ENCODE peak calls at places on chromosome 13, in six cellular contexts. V is IMR-90, L is H1, D is neuronal stem cell, P is mesenchymal stem cell, S is trophoblast cell. M is an unnamed sample.

GRCh38 chr13:29948246-29948645 is 97.8 kb upstream of the UBL3 start:
- DNase-seq in V (peak; percentile 87), L (no peak), D (no peak), P (peak; percentile 53), S (no peak), M (no peak)

GRCh38 chr13:41401371-41401770 is 56.0 kb upstream of the RGCC start:
- DNase-seq in V (no peak), L (no peak), D (no peak), P (no peak), S (no peak), M (peak; percentile 65)

GRCh38 chr13:113367020-113367560 is 3.2 kb upstream of the GRTP1 start:
- DNase-seq in V (no peak), L (no peak), D (no peak), P (no peak), S (no peak), M (no peak)

GRCh38 chr13:44249439-44249838 is 124.2 kb upstream of the SERP2 start:
- DNase-seq in V (peak; percentile 77), L (no peak), D (no peak), P (peak; percentile 70), S (peak; percentile 14), M (no peak)

GRCh38 chr13:65932587-65933239 is 1297.4 kb downstream of the PCDH9 start:
- DNase-seq in V (peak; percentile 7), L (no peak), D (no peak), P (peak; percentile 11), S (peak; percentile 22), M (no peak)

GRCh38 chr13:40518481-40518882 is 148.0 kb downstream of the FOXO1 start:
- DNase-seq in V (no peak), L (no peak), D (no peak), P (no peak), S (peak; percentile 11), M (no peak)

GRCh38 chr13:89115307-89115706 is 1444.1 kb downstream of the SLITRK5 start:
- DNase-seq in V (no peak), L (no peak), D (no peak), P (no peak), S (peak; percentile 4), M (no peak)

GRCh38 chr13:113566227-113566561 is 18.4 kb upstream of the TFDP1 start:
- DNase-seq in V (no peak), L (no peak), D (no peak), P (no peak), S (no peak), M (no peak)

GRCh38 chr13:47092202-47092601 is 195.3 kb upstream of the HTR2A start:
- DNase-seq in V (no peak), L (no peak), D (no peak), P (peak; percentile 35), S (no peak), M (no peak)

GRCh38 chr13:111344471-111345191 is 24.2 kb downstream of the TEX29 start:
- DNase-seq in V (peak; percentile 92), L (peak; percentile 84), D (peak; percentile 71), P (peak; percentile 66), S (peak; percentile 50), M (peak; percentile 95)

GRCh38 chr13:41150058-41150457 is 17.5 kb upstream of the KBTBD6 start:
- DNase-seq in V (no peak), L (no peak), D (no peak), P (no peak), S (peak; percentile 38), M (no peak)

GRCh38 chr13:93744033-93744432 is 517.4 kb downstream of the GPC6 start:
- DNase-seq in V (no peak), L (no peak), D (no peak), P (no peak), S (no peak), M (no peak)

GRCh38 chr13:108214511-108215383 is 589 bp downstream of the LIG4 start:
- DNase-seq in V (no peak), L (no peak), D (no peak), P (peak; percentile 18), S (peak; percentile 26), M (peak; percentile 50)

GRCh38 chr13:31023126-31023525 is 90.7 kb downstream of the TEX26 start:
- DNase-seq in V (no peak), L (no peak), D (no peak), P (no peak), S (no peak), M (no peak)

GRCh38 chr13:30464496-30465351 is 1.0 kb downstream of the HMGB1 start:
- DNase-seq in V (peak; percentile 70), L (no peak), D (peak; percentile 72), P (peak; percentile 84), S (peak; percentile 77), M (peak; percentile 63)

GRCh38 chr13:92967923-92968322 is 258.7 kb upstream of the GPC6 start:
- DNase-seq in V (peak; percentile 16), L (no peak), D (no peak), P (no peak), S (no peak), M (no peak)

GRCh38 chr13:43664700-43665191 is 122.0 kb downstream of the ENOX1 start:
- DNase-seq in V (peak; percentile 74), L (no peak), D (no peak), P (peak; percentile 69), S (peak; percentile 75), M (no peak)

GRCh38 chr13:72383646-72384045 is 343.8 kb downstream of the MZT1 start:
- DNase-seq in V (no peak), L (no peak), D (no peak), P (peak; percentile 1), S (no peak), M (no peak)

GRCh38 chr13:44117351-44117750 is 237.6 kb downstream of the LACC1 start:
- DNase-seq in V (peak; percentile 48), L (no peak), D (no peak), P (peak; percentile 68), S (no peak), M (no peak)

DNA sequence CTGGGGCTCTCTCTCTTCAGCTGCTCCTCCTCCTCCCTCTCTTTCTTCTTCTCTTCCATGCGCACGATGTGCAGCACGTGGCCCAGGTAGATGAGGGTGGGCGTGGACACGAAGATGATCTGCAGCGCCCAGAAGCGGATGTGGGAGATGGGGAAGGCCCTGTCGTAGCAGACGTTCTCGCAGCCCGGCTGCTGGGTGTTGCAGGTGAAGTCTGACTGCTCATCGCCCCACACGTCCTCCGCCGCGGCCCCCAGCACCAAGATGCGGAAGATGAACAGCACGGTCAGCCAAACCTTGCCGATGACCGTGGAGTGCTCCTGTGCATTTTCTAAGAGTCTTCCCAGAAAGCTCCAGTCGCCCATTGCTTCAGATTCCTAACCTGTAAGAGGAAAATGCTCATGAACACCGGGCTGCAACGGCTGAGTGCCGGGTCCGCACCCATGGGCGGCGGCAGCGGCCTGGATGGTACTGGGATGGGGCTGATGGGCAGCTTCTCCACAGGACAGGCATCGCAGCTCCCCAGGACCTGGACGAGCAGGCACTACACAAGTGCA is 17.8 kb downstream of the GJA3 start:
- DNase-seq in V (no peak), L (no peak), D (no peak), P (no peak), S (no peak), M (no peak)
- H3K18ac ChIP-seq in V (no peak overlapping the region), L (no peak overlapping the region), D (no peak overlapping the region), P (no peak overlapping the region), S (no peak overlapping the region), M (no peak overlapping the region)

GRCh38 chr13:51005566-51005965 is 96.0 kb downstream of the RNASEH2B start:
- DNase-seq in V (no peak), L (no peak), D (no peak), P (no peak), S (no peak), M (no peak)

GRCh38 chr13:51002736-51003135 is 93.1 kb downstream of the RNASEH2B start:
- DNase-seq in V (no peak), L (no peak), D (no peak), P (peak; percentile 52), S (no peak), M (no peak)

GRCh38 chr13:51004918-51005460 is 95.4 kb downstream of the RNASEH2B start:
- DNase-seq in V (no peak), L (no peak), D (no peak), P (no peak), S (no peak), M (peak; percentile 28)

GRCh38 chr13:51004111-51004865 is 94.7 kb downstream of the RNASEH2B start:
- DNase-seq in V (no peak), L (no peak), D (no peak), P (no peak), S (no peak), M (peak; percentile 20)

DNA sequence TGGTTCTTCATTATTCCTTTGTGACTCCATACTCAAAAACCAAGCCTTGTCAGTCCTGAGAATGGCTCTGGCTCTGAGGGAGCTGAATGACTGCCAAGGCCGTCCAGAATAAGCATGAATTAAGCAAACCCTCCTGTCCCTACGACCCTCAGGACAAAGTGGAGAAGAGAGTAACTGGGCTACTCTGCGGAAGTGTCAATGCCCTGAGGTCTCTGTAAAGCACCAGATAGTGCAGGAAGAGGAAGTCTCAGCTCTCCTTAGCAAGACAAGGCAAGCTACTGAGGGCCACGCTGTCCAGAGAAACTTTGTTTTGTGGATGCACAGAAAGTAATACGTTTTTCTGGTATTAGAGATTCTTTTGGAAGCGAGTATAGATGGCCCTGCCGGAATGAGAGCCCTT is 94.1 kb downstream of the RNASEH2B start:
- DNase-seq in V (no peak), L (no peak), D (no peak), P (no peak), S (no peak), M (no peak)
- H2AK5ac ChIP-seq in V (no peak overlapping the region), L (no peak overlapping the region), D (no peak overlapping the region), P (no peak overlapping the region), S (no peak overlapping the region), M (no peak overlapping the region)

GRCh38 chr13:75101348-75101747 is 380.6 kb downstream of the TBC1D4 start:
- DNase-seq in V (no peak), L (no peak), D (no peak), P (no peak), S (no peak), M (no peak)

GRCh38 chr13:75101997-75102720 is 379.8 kb downstream of the TBC1D4 start:
- DNase-seq in V (peak; percentile 6), L (no peak), D (no peak), P (no peak), S (no peak), M (peak; percentile 39)
- H2AFZ ChIP-seq in V (no peak overlapping the region), L (no peak overlapping the region), D (peak overlapping the region; percentile 63), P (no peak overlapping the region), S (no peak overlapping the region), M (no peak overlapping the region)

GRCh38 chr13:100363351-100363750 is 225.2 kb downstream of the GGACT start:
- DNase-seq in V (peak; percentile 70), L (no peak), D (no peak), P (peak; percentile 26), S (no peak), M (no peak)

GRCh38 chr13:100361504-100361903 is 227.1 kb downstream of the GGACT start:
- DNase-seq in V (peak; percentile 62), L (no peak), D (no peak), P (peak; percentile 13), S (no peak), M (no peak)

GRCh38 chr13:100362371-100362770 is 226.2 kb downstream of the GGACT start:
- DNase-seq in V (no peak), L (no peak), D (no peak), P (no peak), S (no peak), M (no peak)

GRCh38 chr13:100356889-100357288 is 231.7 kb downstream of the GGACT start:
- DNase-seq in V (peak; percentile 64), L (no peak), D (no peak), P (peak; percentile 28), S (peak; percentile 46), M (no peak)

DNA sequence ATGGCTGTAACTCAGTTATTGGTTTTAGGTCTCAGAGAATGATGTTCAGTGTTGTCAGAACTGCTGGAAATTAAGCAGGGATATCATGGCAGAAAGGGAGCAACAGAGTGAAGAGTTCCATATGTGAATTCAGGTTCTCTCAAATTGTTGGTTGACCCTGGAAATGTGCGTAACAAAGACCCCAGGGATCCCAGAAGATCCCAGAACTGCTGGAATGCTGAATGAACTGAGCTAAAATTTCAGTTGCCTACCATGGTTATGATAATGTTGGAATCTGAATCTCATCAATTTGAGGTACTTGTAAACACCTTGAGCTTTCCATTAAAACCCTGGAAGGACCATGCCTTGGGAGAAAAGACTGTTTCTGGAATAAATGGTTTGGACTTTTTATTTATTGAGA is 230.8 kb downstream of the GGACT start:
- DNase-seq in V (no peak), L (no peak), D (no peak), P (no peak), S (no peak), M (no peak)
- H3K18ac ChIP-seq in V (no peak overlapping the region), L (no peak overlapping the region), D (no peak overlapping the region), P (no peak overlapping the region), S (no peak overlapping the region), M (no peak overlapping the region)